ENCODE peak calls at places on chromosomes 5 and 9, in four cellular contexts. X is GM12878, B is K562, J is HepG2. M is an unnamed sample.

GRCh38 chr5:43702815-43703214 is 99.8 kb downstream of the NNT start:
- DNase-seq in X (no peak), B (peak; percentile 24), J (no peak), M (no peak)

GRCh38 chr9:113674436-113674835 is 201.7 kb upstream of the ZNF618 start:
- DNase-seq in X (no peak), B (no peak), J (no peak), M (peak; percentile 60)

GRCh38 chr9:21778300-21778699 is 24.1 kb upstream of the MTAP start:
- DNase-seq in X (no peak), B (no peak), J (no peak), M (no peak)

GRCh38 chr5:157900644-157901043 is 41.7 kb upstream of the CLINT1 start:
- DNase-seq in X (no peak), B (no peak), J (no peak), M (no peak)

GRCh38 chr5:66807743-66808142 is 211.6 kb downstream of the MAST4 start:
- DNase-seq in X (no peak), B (no peak), J (peak; percentile 7), M (peak; percentile 75)

GRCh38 chr5:79560774-79561524 is 47.0 kb upstream of the HOMER1 start:
- DNase-seq in X (peak; percentile 31), B (no peak), J (no peak), M (no peak)

GRCh38 chr5:124034963-124035362 is 523.0 kb downstream of the CSNK1G3 start:
- DNase-seq in X (peak; percentile 84), B (no peak), J (no peak), M (no peak)

GRCh38 chr9:6199596-6199995 is 16.0 kb upstream of the IL33 start:
- DNase-seq in X (no peak), B (no peak), J (no peak), M (no peak)

GRCh38 chr9:134550584-134550983 is 91.0 kb upstream of the COL5A1 start:
- DNase-seq in X (no peak), B (no peak), J (no peak), M (no peak)

GRCh38 chr9:88230612-88231011 is 92.3 kb upstream of the SPATA31C2 start:
- DNase-seq in X (no peak), B (no peak), J (no peak), M (no peak)

GRCh38 chr9:112532427-112532826 is 45.8 kb downstream of the KIAA1958 start:
- DNase-seq in X (no peak), B (no peak), J (no peak), M (no peak)

GRCh38 chr9:122087406-122088200 is 5.5 kb downstream of the TTLL11 start:
- DNase-seq in X (no peak), B (no peak), J (no peak), M (no peak)

GRCh38 chr9:136053757-136054142 is 41.3 kb downstream of the NACC2 start:
- DNase-seq in X (no peak), B (no peak), J (no peak), M (no peak)

GRCh38 chr9:94971378-94972131 is 245.1 kb downstream of the AOPEP start:
- DNase-seq in X (no peak), B (no peak), J (peak; percentile 82), M (no peak)

GRCh38 chr9:5593904-5594303 is 35.0 kb upstream of the RIC1 start:
- DNase-seq in X (peak; percentile 90), B (no peak), J (no peak), M (no peak)

GRCh38 chr5:77847129-77847460 is 71.0 kb upstream of the TBCA start:
- DNase-seq in X (no peak), B (no peak), J (no peak), M (no peak)

GRCh38 chr9:84513473-84513872 is 156.1 kb upstream of the NTRK2 start:
- DNase-seq in X (no peak), B (no peak), J (no peak), M (no peak)

GRCh38 chr5:141039517-141039916 is 11.7 kb upstream of the PCDHB1 start:
- DNase-seq in X (no peak), B (no peak), J (no peak), M (no peak)

GRCh38 chr5:90020575-90021535 is 388.7 kb downstream of the CETN3 start:
- DNase-seq in X (peak; percentile 87), B (no peak), J (peak; percentile 15), M (peak; percentile 88)

GRCh38 chr5:90022002-90022710 is 387.4 kb downstream of the CETN3 start:
- DNase-seq in X (no peak), B (no peak), J (no peak), M (peak; percentile 17)

GRCh38 chr5:90017236-90017635 is 392.3 kb downstream of the CETN3 start:
- DNase-seq in X (no peak), B (no peak), J (no peak), M (no peak)

GRCh38 chr5:90022711-90023053 is 386.9 kb downstream of the CETN3 start:
- DNase-seq in X (no peak), B (no peak), J (no peak), M (no peak)
- TF ChIP-seq MYC in X (no peak), B (no peak), J (no peak), M (no peak)

DNA sequence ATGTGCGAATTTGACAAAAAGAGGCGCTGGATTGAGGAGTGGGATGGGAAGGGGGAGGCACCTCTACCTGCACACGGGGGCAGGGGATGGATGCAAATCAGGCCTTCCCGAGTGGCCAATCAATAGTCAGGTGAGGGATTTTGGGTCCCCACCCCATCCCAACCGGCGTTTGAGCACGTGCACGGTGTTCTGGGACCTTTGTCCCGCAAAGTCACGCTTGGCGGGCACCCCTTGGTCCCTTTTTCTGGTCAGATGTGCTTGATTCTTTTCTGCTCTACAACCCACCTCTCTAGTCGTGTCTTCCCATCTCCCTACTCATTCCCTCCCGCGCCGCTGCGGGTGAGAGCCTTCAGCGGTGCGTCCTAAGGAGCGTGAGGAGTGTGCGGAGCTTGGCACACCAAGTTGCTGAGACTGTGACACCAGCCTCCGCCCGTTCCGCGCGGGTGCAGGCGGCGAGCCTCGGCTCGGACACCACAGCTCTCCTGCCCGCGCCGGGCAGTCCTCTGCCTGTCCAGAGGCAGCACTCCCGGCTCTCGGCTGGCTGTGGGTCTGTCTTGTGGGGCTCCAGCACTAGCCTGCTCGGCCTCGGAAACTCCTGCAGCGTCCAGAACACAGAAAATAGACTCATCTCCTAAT is 495 bp upstream of the ADAMTS19 start:
- DNase-seq in X (no peak), B (no peak), J (no peak), M (peak; percentile 23)
- TF ChIP-seq EZH2 in X (no peak), B (no peak), J (no peak), M (peak; percentile 43)

DNA sequence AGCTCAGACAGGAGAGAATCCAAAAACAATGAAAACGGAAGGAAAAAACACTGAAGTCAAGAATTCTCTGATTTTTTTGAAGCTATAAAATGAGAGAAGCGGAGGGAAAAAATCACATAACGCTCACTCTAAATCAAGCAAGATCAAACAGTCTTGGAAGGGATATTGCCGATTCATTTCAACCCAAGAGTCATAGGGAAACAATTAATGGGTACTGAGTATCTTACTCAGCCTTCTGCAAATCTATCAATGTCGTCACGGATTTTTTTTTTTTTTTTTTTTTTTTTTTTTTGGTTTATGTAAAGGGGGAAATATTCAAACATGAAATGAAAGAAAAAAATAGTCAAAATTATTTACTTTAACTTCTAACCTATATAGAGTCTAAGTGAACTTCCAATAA is 9.5 kb downstream of the MEF2C start:
- DNase-seq in X (no peak), B (no peak), J (no peak), M (no peak)
- H3K4me3 ChIP-seq in X (peak overlapping the region; percentile 30), B (no peak overlapping the region), J (no peak overlapping the region), M (no peak overlapping the region)

GRCh38 chr5:177040814-177041410 is 18.4 kb downstream of the ZNF346 start:
- DNase-seq in X (no peak), B (no peak), J (no peak), M (no peak)
- TF ChIP-seq MYC in X (no peak), B (no peak), J (no peak), M (no peak)

GRCh38 chr5:91556-92263 is at the start of gene PLEKHG4B:
- DNase-seq in X (no peak), B (no peak), J (no peak), M (no peak)
- TF ChIP-seq EZH2 in X (no peak), B (no peak), J (no peak), M (peak; percentile 75)

GRCh38 chr5:56479701-56480304 is 246.7 kb upstream of the ANKRD55 start:
- DNase-seq in X (peak; percentile 30), B (no peak), J (no peak), M (peak; percentile 19)
- H3K4me3 ChIP-seq in X (peak overlapping the region; percentile 87), B (no peak overlapping the region), J (peak overlapping the region; percentile 53), M (no peak overlapping the region)

GRCh38 chr5:39762761-39763160 is 338.0 kb upstream of the DAB2 start:
- DNase-seq in X (no peak), B (no peak), J (no peak), M (no peak)

GRCh38 chr5:39759696-39760095 is 334.9 kb upstream of the DAB2 start:
- DNase-seq in X (no peak), B (no peak), J (no peak), M (no peak)

GRCh38 chr5:39761199-39761580 is 336.4 kb upstream of the DAB2 start:
- DNase-seq in X (no peak), B (no peak), J (no peak), M (no peak)

GRCh38 chr5:39758426-39758825 is 333.6 kb upstream of the DAB2 start:
- DNase-seq in X (no peak), B (no peak), J (no peak), M (no peak)

GRCh38 chr5:39760385-39761198 is 335.8 kb upstream of the DAB2 start:
- DNase-seq in X (no peak), B (no peak), J (no peak), M (peak; percentile 12)
- TF ChIP-seq MYC in X (no peak), B (no peak), J (no peak), M (no peak)

DNA sequence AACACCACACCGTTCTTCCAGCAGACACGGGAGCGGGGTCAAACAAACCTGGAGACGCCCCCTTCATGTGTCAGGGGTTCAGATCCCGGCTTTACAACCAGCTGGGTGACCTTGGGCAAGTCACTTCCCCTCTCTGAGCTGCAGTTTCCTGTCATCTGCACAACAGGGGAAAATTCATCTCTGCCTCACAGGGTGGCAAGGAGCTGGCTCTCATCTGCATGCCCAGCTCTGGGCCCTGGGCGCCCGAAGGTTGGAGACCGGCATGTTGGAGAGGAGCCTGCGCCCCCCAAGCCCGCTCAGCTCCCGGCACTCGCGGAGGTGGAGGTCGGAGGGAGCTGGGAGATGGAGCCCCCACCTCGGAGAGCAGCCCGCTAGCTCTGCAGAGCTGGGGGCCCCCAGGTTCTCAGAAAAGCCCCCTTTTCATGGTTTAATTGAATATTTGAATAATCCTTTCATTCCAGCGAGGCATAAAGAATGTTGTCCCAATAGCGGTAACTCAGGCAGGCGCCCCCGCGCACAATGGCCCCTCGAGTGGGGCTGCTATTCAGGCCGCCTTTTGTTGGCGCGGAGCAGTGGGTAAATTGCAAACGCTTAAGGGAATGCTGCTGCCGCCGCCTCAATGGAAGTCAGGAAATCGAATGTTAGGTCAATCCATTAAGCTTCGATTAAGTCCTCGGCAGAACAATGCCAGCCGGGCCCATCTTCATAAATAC is 20.3 kb downstream of the NR5A1 start:
- DNase-seq in X (no peak), B (no peak), J (no peak), M (no peak)
- TF ChIP-seq EZH2 in X (no peak), B (no peak), J (no peak), M (peak; percentile 71)